ENCODE peak calls at places on chromosomes 7 and 10, in eight cellular contexts. V, F, T, R, X, Z, J and N are unnamed samples. For H3K27me3 and H3K4me1, the result is how much of the 10 kb centered on the place peaks cover.

GRCh38 chr10:4651404-4652037 is 174.5 kb upstream of the AKR1E2 start:
- DNase-seq in F (no peak), V (no peak), R (no peak), Z (no peak), T (no peak), J (no peak), X (no peak), N (no peak)

GRCh38 chr10:75469018-75469616 is 37.7 kb downstream of the LRMDA start:
- DNase-seq in F (peak), J (no peak), V (peak), R (no peak), X (no peak), Z (no peak), T (peak), N (peak)

GRCh38 chr10:71761105-71761511 is 12.2 kb downstream of the VSIR start:
- DNase-seq in V (no peak), X (no peak), Z (no peak), R (no peak), T (no peak), J (no peak), F (no peak), N (no peak)

GRCh38 chr7:151592868-151593486 is 73.3 kb upstream of the RHEB start:
- DNase-seq in F (no peak), J (no peak), V (no peak), Z (no peak), X (no peak), T (no peak), R (no peak), N (no peak)

GRCh38 chr10:19745672-19746071 is 70.6 kb upstream of the PLXDC2 start:
- DNase-seq in F (no peak), J (no peak), R (no peak), X (no peak), V (no peak), Z (no peak), T (no peak), N (no peak)

GRCh38 chr10:96374985-96375830 is 16.4 kb upstream of the OPALIN start:
- DNase-seq in R (peak), F (peak), V (peak), J (peak), X (peak), Z (peak), T (peak), N (peak)

GRCh38 chr10:132118366-132118765 is 52.6 kb downstream of the JAKMIP3 start:
- DNase-seq in R (no peak), X (no peak), Z (no peak), V (no peak), F (no peak), J (no peak), T (no peak), N (no peak)

GRCh38 chr7:36958094-36958718 is 233.9 kb upstream of the AOAH start:
- DNase-seq in J (no peak), T (no peak), F (no peak), R (no peak), X (no peak), Z (no peak), V (no peak), N (no peak)

GRCh38 chr7:86954960-86955359 is 104.5 kb downstream of the ELAPOR2 start:
- DNase-seq in Z (no peak), J (no peak), R (no peak), T (no peak), V (no peak), F (no peak), X (no peak), N (no peak)

GRCh38 chr10:45374451-45375052 is 536 bp downstream of the ALOX5 start:
- DNase-seq in F (no peak), Z (no peak), V (no peak), J (no peak), T (no peak), R (peak), X (no peak), N (no peak)

GRCh38 chr7:153061913-153062528 is 302.5 kb downstream of the ACTR3B start:
- DNase-seq in T (no peak), V (peak), X (no peak), J (no peak), R (peak), F (no peak), Z (no peak), N (no peak)
- TF ChIP-seq EP300 in T (no peak), V (no peak), X (no peak), J (no peak), R (no peak), F (no peak), Z (no peak), N (no peak)

GRCh38 chr10:126302831-126303230 is 85.4 kb downstream of the ADAM12 start:
- DNase-seq in R (no peak), F (no peak), T (no peak), X (no peak), Z (no peak), J (no peak), V (no peak), N (no peak)

DNA sequence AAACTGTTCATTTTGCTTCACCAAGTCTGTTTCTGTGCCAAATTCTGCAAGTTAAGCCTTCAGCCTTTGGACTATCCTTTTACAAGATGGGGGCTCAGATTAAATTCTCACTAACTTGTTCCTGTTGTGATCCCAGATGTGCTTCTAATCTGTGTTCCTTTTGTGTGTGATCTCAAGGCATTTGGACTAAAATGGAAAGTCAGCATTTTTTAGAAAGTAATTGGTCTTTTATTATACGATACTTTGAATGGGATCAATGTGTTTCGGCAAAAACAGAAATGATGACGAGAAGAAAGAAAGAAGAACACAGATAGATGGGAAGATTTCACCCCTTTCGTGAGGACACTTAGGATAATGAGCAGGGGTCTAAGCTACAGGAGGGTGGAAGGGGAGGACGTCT is 86.1 kb downstream of the ADAM12 start:
- DNase-seq in T (no peak), J (no peak), X (no peak), Z (no peak), F (no peak), R (no peak), V (no peak), N (no peak)
- H3K27me3 ChIP-seq in T (under half), J (under half), X (under half), Z (under half), F (under half), R (under half), V (under half), N (under half)

DNA sequence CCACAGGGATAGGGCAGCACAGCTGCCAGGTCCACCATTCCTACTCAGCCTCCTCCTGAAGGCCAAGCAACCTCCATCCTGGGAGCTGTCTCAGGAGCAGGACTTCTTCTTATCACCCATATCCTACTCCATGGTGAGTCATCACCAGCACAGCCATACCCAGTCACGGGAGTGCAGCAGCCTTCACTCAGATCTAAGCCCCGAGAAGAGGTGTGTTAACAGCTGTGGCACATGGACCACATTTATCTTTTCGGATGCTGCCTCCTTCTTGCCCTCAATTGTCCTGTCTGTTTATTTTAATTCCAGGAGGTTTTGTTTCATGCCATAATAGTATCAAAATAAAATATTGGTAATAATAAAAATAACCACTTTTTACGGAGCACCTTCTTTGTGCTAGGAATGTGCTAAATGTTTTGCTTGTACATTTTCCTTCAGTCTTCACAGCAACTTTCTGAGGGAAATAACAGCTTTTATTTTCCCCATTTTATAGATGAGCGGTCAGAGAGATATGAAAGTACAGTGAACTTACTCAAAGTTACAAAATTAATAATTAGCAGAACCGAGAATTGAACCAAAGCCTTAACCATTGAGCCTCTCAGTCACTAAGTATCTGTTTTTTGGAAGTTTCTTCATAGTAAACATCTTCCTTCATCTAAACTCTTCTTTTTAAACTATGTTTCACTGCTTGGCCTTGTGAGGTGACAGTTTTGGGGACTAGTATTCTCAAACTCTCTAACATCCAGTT is 2.5 kb upstream of the KEL start:
- DNase-seq in R (peak), J (no peak), V (no peak), Z (no peak), X (no peak), F (no peak), T (no peak), N (no peak)
- H3K4me1 ChIP-seq in R (under half), J (under half), V (under half), Z (under half), X (under half), F (under half), T (under half), N (under half)

DNA sequence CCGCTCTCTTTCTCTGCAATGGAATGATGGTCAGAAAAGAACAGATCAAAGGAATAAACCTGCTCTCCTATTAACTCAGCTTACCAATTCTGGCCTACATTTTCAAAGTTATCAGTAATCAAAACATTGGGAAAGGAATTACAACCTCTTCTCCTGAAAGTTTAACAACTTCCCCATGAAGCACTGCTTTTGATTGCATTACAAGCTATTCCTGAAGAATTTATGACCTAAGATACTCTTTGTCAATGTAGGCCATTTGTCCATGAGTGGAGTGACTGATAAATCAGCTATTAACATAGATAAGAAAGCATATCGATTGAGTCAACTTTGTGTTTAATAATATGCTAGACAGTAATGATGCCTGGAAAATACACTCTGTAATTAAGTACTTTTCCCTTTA is 271.7 kb upstream of the C7orf33 start:
- DNase-seq in T (no peak), J (no peak), X (no peak), V (no peak), F (no peak), Z (no peak), R (no peak), N (no peak)
- TF ChIP-seq EP300 in T (no peak), J (no peak), X (no peak), V (no peak), F (no peak), Z (no peak), R (no peak), N (no peak)

GRCh38 chr7:155448632-155449007 is 9.3 kb upstream of the EN2 start:
- DNase-seq in V (no peak), T (no peak), J (no peak), X (no peak), R (peak), Z (peak), F (no peak), N (no peak)

GRCh38 chr7:155447603-155448002 is 10.3 kb upstream of the EN2 start:
- DNase-seq in X (no peak), V (no peak), Z (no peak), F (no peak), R (no peak), T (no peak), J (no peak), N (no peak)

GRCh38 chr7:155449880-155450557 is 7.9 kb upstream of the EN2 start:
- DNase-seq in V (no peak), J (no peak), X (no peak), R (no peak), T (no peak), Z (no peak), F (no peak), N (no peak)

GRCh38 chr7:155450558-155450827 is 7.4 kb upstream of the EN2 start:
- DNase-seq in J (no peak), V (no peak), X (no peak), T (no peak), R (no peak), F (no peak), Z (no peak), N (no peak)

GRCh38 chr7:155449008-155449879 is 8.7 kb upstream of the EN2 start:
- DNase-seq in R (no peak), Z (no peak), X (peak), J (no peak), V (no peak), F (no peak), T (no peak), N (no peak)
- H3K27me3 ChIP-seq in R (half or more), Z (under half), X (half or more), J (half or more), V (half or more), F (under half), T (half or more), N (half or more)

GRCh38 chr10:103894454-103894853 is 23.5 kb downstream of the STN1 start:
- DNase-seq in T (no peak), Z (no peak), F (no peak), R (no peak), X (no peak), V (no peak), J (no peak), N (no peak)

GRCh38 chr10:103901299-103901698 is 16.7 kb downstream of the STN1 start:
- DNase-seq in Z (no peak), V (no peak), T (no peak), J (no peak), X (no peak), R (no peak), F (no peak), N (no peak)

GRCh38 chr10:103896225-103896624 is 21.8 kb downstream of the STN1 start:
- DNase-seq in T (no peak), F (no peak), Z (no peak), X (no peak), R (no peak), V (no peak), J (no peak), N (no peak)

GRCh38 chr10:103895458-103896186 is 22.4 kb downstream of the STN1 start:
- DNase-seq in V (no peak), J (no peak), T (no peak), X (no peak), R (no peak), Z (no peak), F (no peak), N (no peak)

GRCh38 chr10:103897241-103897774 is 20.7 kb downstream of the STN1 start:
- DNase-seq in F (no peak), T (no peak), J (no peak), V (no peak), Z (no peak), R (no peak), X (no peak), N (no peak)
- H3K4me1 ChIP-seq in F (under half), T (under half), J (under half), V (under half), Z (under half), R (under half), X (under half), N (under half)

DNA sequence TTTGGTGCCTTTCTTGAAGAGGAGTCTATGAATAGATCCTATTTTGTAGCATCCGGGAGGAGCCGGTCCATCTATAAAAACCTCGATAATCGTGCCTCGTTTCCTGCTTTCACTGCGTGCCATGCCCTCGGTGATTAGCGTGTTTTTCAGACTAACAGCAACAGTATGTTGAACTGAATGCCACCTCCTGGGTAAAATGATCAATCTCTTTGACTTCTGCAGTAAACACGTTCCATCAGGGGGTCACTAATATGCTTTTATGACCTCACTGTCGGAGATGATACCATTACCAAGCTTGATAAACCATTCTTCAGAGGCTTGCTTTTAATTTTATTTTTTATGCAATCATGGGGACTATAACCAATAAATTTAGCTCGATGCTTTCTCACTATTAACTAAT is 228.3 kb downstream of the ADARB2 start:
- DNase-seq in F (no peak), R (no peak), X (no peak), J (no peak), V (no peak), Z (no peak), T (no peak), N (no peak)
- TF ChIP-seq EP300 in F (no peak), R (no peak), X (no peak), J (no peak), V (no peak), Z (no peak), T (no peak), N (no peak)

GRCh38 chr10:117536359-117536861 is 6.1 kb upstream of the EMX2 start:
- DNase-seq in R (no peak), J (no peak), V (no peak), X (no peak), T (no peak), Z (no peak), F (no peak), N (no peak)

GRCh38 chr10:117536862-117537435 is 5.6 kb upstream of the EMX2 start:
- DNase-seq in Z (peak), T (no peak), R (no peak), X (no peak), J (no peak), V (no peak), F (no peak), N (no peak)

GRCh38 chr10:117535752-117536358 is 6.7 kb upstream of the EMX2 start:
- DNase-seq in V (no peak), Z (no peak), T (no peak), R (no peak), F (no peak), J (no peak), X (no peak), N (no peak)

GRCh38 chr10:117537904-117538524 is 4.5 kb upstream of the EMX2 start:
- DNase-seq in J (no peak), R (no peak), F (no peak), V (no peak), Z (no peak), X (no peak), T (no peak), N (no peak)

GRCh38 chr10:117537436-117537903 is 5.1 kb upstream of the EMX2 start:
- DNase-seq in F (no peak), Z (peak), V (no peak), J (no peak), X (peak), T (no peak), R (peak), N (no peak)
- H3K27me3 ChIP-seq in F (under half), Z (under half), V (half or more), J (half or more), X (half or more), T (half or more), R (half or more), N (half or more)

GRCh38 chr10:103838851-103839512 is 16.4 kb downstream of the SH3PXD2A start:
- DNase-seq in X (no peak), F (no peak), Z (no peak), V (no peak), T (peak), J (no peak), R (no peak), N (no peak)

GRCh38 chr10:103836776-103837344 is 18.5 kb downstream of the SH3PXD2A start:
- DNase-seq in R (no peak), T (peak), Z (no peak), V (no peak), J (no peak), X (no peak), F (no peak), N (no peak)

GRCh38 chr10:103837370-103838094 is 17.8 kb downstream of the SH3PXD2A start:
- DNase-seq in V (no peak), T (peak), F (no peak), J (no peak), X (no peak), R (no peak), Z (no peak), N (no peak)

GRCh38 chr10:103839513-103839864 is 15.9 kb downstream of the SH3PXD2A start:
- DNase-seq in J (no peak), T (peak), R (peak), X (no peak), F (no peak), Z (no peak), V (no peak), N (no peak)

GRCh38 chr10:103838095-103838395 is 17.3 kb downstream of the SH3PXD2A start:
- DNase-seq in Z (no peak), T (peak), J (no peak), X (no peak), R (no peak), V (no peak), F (no peak), N (no peak)
- H3K4me1 ChIP-seq in Z (under half), T (under half), J (half or more), X (half or more), R (under half), V (half or more), F (half or more), N (half or more)